ENCODE peak calls at places on chromosomes 13 and 19, in ten cellular contexts. One of them, this sample, is unnamed.

GRCh38 chr19:50167314-50167721 is 4.2 kb upstream of the IZUMO2 start:
- DNase-seq in HCT116: no peak
- DNase-seq in ovary: no peak
- DNase-seq in AG04450: no peak
- DNase-seq in AG09309: no peak
- DNase-seq in endodermal cell: no peak
- DNase-seq in GM12865: no peak
- DNase-seq in colonic mucosa: peak; percentile 64
- DNase-seq in nephron progenitor cell: peak; percentile 54
- DNase-seq in lung: no peak
- DNase-seq in this sample: peak; percentile 80

GRCh38 chr13:47433461-47434005 is 536.7 kb upstream of the HTR2A start:
- DNase-seq in nephron progenitor cell: no peak
- DNase-seq in HCT116: no peak
- DNase-seq in endodermal cell: no peak
- DNase-seq in GM12865: no peak
- DNase-seq in lung: no peak
- DNase-seq in ovary: no peak
- DNase-seq in AG04450: no peak
- DNase-seq in AG09309: no peak
- DNase-seq in colonic mucosa: no peak
- DNase-seq in this sample: no peak

GRCh38 chr19:45969676-45970075 is 4.0 kb downstream of the NOVA2 start:
- DNase-seq in lung: no peak
- DNase-seq in GM12865: no peak
- DNase-seq in HCT116: no peak
- DNase-seq in nephron progenitor cell: no peak
- DNase-seq in ovary: no peak
- DNase-seq in AG09309: no peak
- DNase-seq in colonic mucosa: no peak
- DNase-seq in endodermal cell: no peak
- DNase-seq in AG04450: no peak
- DNase-seq in this sample: no peak

GRCh38 chr13:32754179-32754578 is 167.9 kb downstream of the PDS5B start:
- DNase-seq in colonic mucosa: no peak
- DNase-seq in lung: no peak
- DNase-seq in ovary: no peak
- DNase-seq in GM12865: no peak
- DNase-seq in HCT116: no peak
- DNase-seq in endodermal cell: no peak
- DNase-seq in AG09309: no peak
- DNase-seq in nephron progenitor cell: no peak
- DNase-seq in AG04450: no peak
- DNase-seq in this sample: no peak

GRCh38 chr13:41470187-41470586 is 12.8 kb downstream of the RGCC start:
- DNase-seq in lung: no peak
- DNase-seq in endodermal cell: no peak
- DNase-seq in AG09309: no peak
- DNase-seq in ovary: no peak
- DNase-seq in nephron progenitor cell: no peak
- DNase-seq in AG04450: no peak
- DNase-seq in GM12865: no peak
- DNase-seq in colonic mucosa: no peak
- DNase-seq in HCT116: no peak
- DNase-seq in this sample: no peak

GRCh38 chr19:7832009-7832408 is 2.0 kb downstream of the EVI5L start:
- DNase-seq in colonic mucosa: no peak
- DNase-seq in HCT116: no peak
- DNase-seq in endodermal cell: no peak
- DNase-seq in nephron progenitor cell: no peak
- DNase-seq in GM12865: no peak
- DNase-seq in AG04450: no peak
- DNase-seq in ovary: no peak
- DNase-seq in AG09309: no peak
- DNase-seq in lung: no peak
- DNase-seq in this sample: no peak

GRCh38 chr19:46648070-46648960 is 12.3 kb upstream of the GNG8 start:
- DNase-seq in endodermal cell: no peak
- DNase-seq in AG04450: no peak
- DNase-seq in GM12865: no peak
- DNase-seq in nephron progenitor cell: no peak
- DNase-seq in lung: no peak
- DNase-seq in ovary: no peak
- DNase-seq in HCT116: no peak
- DNase-seq in colonic mucosa: no peak
- DNase-seq in AG09309: no peak
- DNase-seq in this sample: no peak

GRCh38 chr13:59744747-59745394 is 418.9 kb downstream of the DIAPH3 start:
- DNase-seq in GM12865: peak; percentile 7
- DNase-seq in ovary: no peak
- DNase-seq in AG09309: no peak
- DNase-seq in colonic mucosa: no peak
- DNase-seq in nephron progenitor cell: no peak
- DNase-seq in endodermal cell: no peak
- DNase-seq in lung: no peak
- DNase-seq in AG04450: no peak
- DNase-seq in HCT116: no peak
- DNase-seq in this sample: no peak

GRCh38 chr19:4301590-4302237 is 475 bp downstream of the TMIGD2 start:
- DNase-seq in HCT116: no peak
- DNase-seq in colonic mucosa: no peak
- DNase-seq in AG04450: no peak
- DNase-seq in ovary: no peak
- DNase-seq in GM12865: no peak
- DNase-seq in lung: no peak
- DNase-seq in endodermal cell: no peak
- DNase-seq in AG09309: no peak
- DNase-seq in nephron progenitor cell: no peak
- DNase-seq in this sample: no peak

GRCh38 chr19:14561832-14562351 is 10.0 kb downstream of the NDUFB7 start:
- DNase-seq in nephron progenitor cell: no peak
- DNase-seq in HCT116: no peak
- DNase-seq in colonic mucosa: no peak
- DNase-seq in ovary: no peak
- DNase-seq in endodermal cell: peak; percentile 60
- DNase-seq in AG09309: no peak
- DNase-seq in AG04450: no peak
- DNase-seq in GM12865: peak; percentile 61
- DNase-seq in lung: no peak
- DNase-seq in this sample: no peak

GRCh38 chr13:111939285-111940278 is 127.4 kb upstream of the SOX1 start:
- DNase-seq in nephron progenitor cell: no peak
- DNase-seq in ovary: no peak
- DNase-seq in AG09309: no peak
- DNase-seq in GM12865: no peak
- DNase-seq in AG04450: no peak
- DNase-seq in colonic mucosa: no peak
- DNase-seq in endodermal cell: peak; percentile 38
- DNase-seq in HCT116: no peak
- DNase-seq in lung: no peak
- DNase-seq in this sample: no peak

GRCh38 chr13:51240888-51241475 is 18.8 kb downstream of the FAM124A start:
- DNase-seq in lung: no peak
- DNase-seq in ovary: no peak
- DNase-seq in AG09309: no peak
- DNase-seq in endodermal cell: peak; percentile 38
- DNase-seq in GM12865: no peak
- DNase-seq in colonic mucosa: no peak
- DNase-seq in nephron progenitor cell: no peak
- DNase-seq in HCT116: no peak
- DNase-seq in AG04450: no peak
- DNase-seq in this sample: no peak

GRCh38 chr13:99526549-99526948 is 25.3 kb downstream of the TM9SF2 start:
- DNase-seq in GM12865: no peak
- DNase-seq in ovary: no peak
- DNase-seq in HCT116: no peak
- DNase-seq in nephron progenitor cell: no peak
- DNase-seq in AG04450: no peak
- DNase-seq in endodermal cell: no peak
- DNase-seq in colonic mucosa: no peak
- DNase-seq in lung: no peak
- DNase-seq in AG09309: no peak
- DNase-seq in this sample: no peak

GRCh38 chr19:40216777-40217026 is 1.5 kb downstream of the TTC9B start:
- DNase-seq in HCT116: no peak
- DNase-seq in lung: no peak
- DNase-seq in nephron progenitor cell: no peak
- DNase-seq in AG09309: no peak
- DNase-seq in colonic mucosa: no peak
- DNase-seq in GM12865: no peak
- DNase-seq in AG04450: no peak
- DNase-seq in ovary: no peak
- DNase-seq in endodermal cell: no peak
- DNase-seq in this sample: no peak

GRCh38 chr19:40214936-40215335 is 3.2 kb downstream of the TTC9B start:
- DNase-seq in GM12865: no peak
- DNase-seq in ovary: no peak
- DNase-seq in HCT116: no peak
- DNase-seq in AG04450: no peak
- DNase-seq in nephron progenitor cell: no peak
- DNase-seq in endodermal cell: no peak
- DNase-seq in lung: no peak
- DNase-seq in colonic mucosa: no peak
- DNase-seq in AG09309: no peak
- DNase-seq in this sample: no peak

GRCh38 chr19:40217921-40218890 is at the start of gene TTC9B:
- DNase-seq in AG09309: no peak
- DNase-seq in endodermal cell: peak; percentile 89
- DNase-seq in colonic mucosa: no peak
- DNase-seq in AG04450: no peak
- DNase-seq in lung: no peak
- DNase-seq in nephron progenitor cell: peak; percentile 80
- DNase-seq in GM12865: peak; percentile 23
- DNase-seq in ovary: no peak
- DNase-seq in HCT116: no peak
- DNase-seq in this sample: no peak

GRCh38 chr19:40216013-40216776 is 2.0 kb downstream of the TTC9B start:
- DNase-seq in ovary: no peak
- DNase-seq in nephron progenitor cell: no peak
- DNase-seq in endodermal cell: no peak
- DNase-seq in colonic mucosa: no peak
- DNase-seq in AG04450: no peak
- DNase-seq in HCT116: no peak
- DNase-seq in lung: no peak
- DNase-seq in GM12865: no peak
- DNase-seq in AG09309: no peak
- DNase-seq in this sample: no peak

GRCh38 chr19:40217027-40217810 is 965 bp downstream of the TTC9B start:
- DNase-seq in AG09309: no peak
- DNase-seq in AG04450: no peak
- DNase-seq in nephron progenitor cell: peak; percentile 37
- DNase-seq in colonic mucosa: peak; percentile 74
- DNase-seq in ovary: no peak
- DNase-seq in lung: peak; percentile 38
- DNase-seq in GM12865: peak; percentile 21
- DNase-seq in HCT116: peak; percentile 69
- DNase-seq in endodermal cell: peak; percentile 92
- DNase-seq in this sample: peak; percentile 72
- TF ChIP-seq CTCF in AG09309: peak; percentile 37
- TF ChIP-seq CTCF in AG04450: peak; percentile 13
- TF ChIP-seq CTCF in nephron progenitor cell: peak; percentile 30
- TF ChIP-seq CTCF in colonic mucosa: peak; percentile 35
- TF ChIP-seq CTCF in ovary: no peak
- TF ChIP-seq CTCF in lung: no peak
- TF ChIP-seq CTCF in GM12865: peak; percentile 22
- TF ChIP-seq CTCF in HCT116: peak; percentile 99
- TF ChIP-seq CTCF in endodermal cell: peak; percentile 81
- TF ChIP-seq CTCF in this sample: peak; percentile 9

DNA sequence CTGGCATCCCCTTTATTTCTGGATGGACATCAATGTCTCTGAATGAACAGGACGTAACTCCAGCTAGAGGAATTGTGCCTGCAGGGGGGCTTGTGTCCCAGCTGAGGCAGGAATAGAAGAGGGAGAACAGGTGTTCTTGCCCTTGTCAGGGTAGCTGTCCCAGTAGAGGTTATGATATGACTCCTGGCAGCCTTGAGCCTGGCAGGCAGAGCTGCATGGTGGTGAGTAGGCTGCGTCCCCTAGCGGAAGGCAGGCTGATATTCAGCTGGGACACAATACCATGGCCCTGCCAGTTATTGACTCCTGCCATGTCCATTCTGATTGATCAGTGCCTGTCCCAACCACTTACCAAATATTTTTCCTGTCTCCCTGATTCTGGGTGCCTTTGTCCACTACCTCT is 197.2 kb downstream of the RAP2A start:
- DNase-seq in colonic mucosa: no peak
- DNase-seq in GM12865: peak; percentile 45
- DNase-seq in endodermal cell: peak; percentile 73
- DNase-seq in AG09309: no peak
- DNase-seq in ovary: no peak
- DNase-seq in lung: no peak
- DNase-seq in AG04450: no peak
- DNase-seq in nephron progenitor cell: no peak
- DNase-seq in HCT116: no peak
- DNase-seq in this sample: no peak
- TF ChIP-seq CTCF in colonic mucosa: no peak
- TF ChIP-seq CTCF in GM12865: peak; percentile 47
- TF ChIP-seq CTCF in endodermal cell: peak; percentile 65
- TF ChIP-seq CTCF in AG09309: peak; percentile 22
- TF ChIP-seq CTCF in ovary: no peak
- TF ChIP-seq CTCF in lung: no peak
- TF ChIP-seq CTCF in AG04450: no peak
- TF ChIP-seq CTCF in nephron progenitor cell: no peak
- TF ChIP-seq CTCF in HCT116: no peak
- TF ChIP-seq CTCF in this sample: no peak

GRCh38 chr19:17754634-17755532 is 3.6 kb downstream of the FCHO1 start:
- DNase-seq in AG09309: no peak
- DNase-seq in lung: no peak
- DNase-seq in GM12865: peak; percentile 90
- DNase-seq in colonic mucosa: no peak
- DNase-seq in HCT116: no peak
- DNase-seq in endodermal cell: no peak
- DNase-seq in nephron progenitor cell: no peak
- DNase-seq in AG04450: no peak
- DNase-seq in ovary: no peak
- DNase-seq in this sample: no peak
- TF ChIP-seq CTCF in AG09309: no peak
- TF ChIP-seq CTCF in lung: no peak
- TF ChIP-seq CTCF in GM12865: peak; percentile 41
- TF ChIP-seq CTCF in colonic mucosa: no peak
- TF ChIP-seq CTCF in HCT116: no peak
- TF ChIP-seq CTCF in endodermal cell: no peak
- TF ChIP-seq CTCF in nephron progenitor cell: no peak
- TF ChIP-seq CTCF in AG04450: no peak
- TF ChIP-seq CTCF in ovary: no peak
- TF ChIP-seq CTCF in this sample: no peak

GRCh38 chr19:42629191-42629590 is 34.5 kb upstream of the CEACAM8 start:
- DNase-seq in HCT116: no peak
- DNase-seq in nephron progenitor cell: no peak
- DNase-seq in AG09309: no peak
- DNase-seq in colonic mucosa: no peak
- DNase-seq in endodermal cell: no peak
- DNase-seq in lung: no peak
- DNase-seq in GM12865: no peak
- DNase-seq in ovary: no peak
- DNase-seq in AG04450: no peak
- DNase-seq in this sample: no peak

GRCh38 chr19:42635233-42635539 is 40.5 kb upstream of the CEACAM8 start:
- DNase-seq in colonic mucosa: no peak
- DNase-seq in HCT116: no peak
- DNase-seq in endodermal cell: no peak
- DNase-seq in AG09309: no peak
- DNase-seq in ovary: no peak
- DNase-seq in nephron progenitor cell: no peak
- DNase-seq in lung: no peak
- DNase-seq in AG04450: no peak
- DNase-seq in GM12865: no peak
- DNase-seq in this sample: no peak

GRCh38 chr19:42634409-42635232 is 39.9 kb upstream of the CEACAM8 start:
- DNase-seq in ovary: no peak
- DNase-seq in HCT116: peak; percentile 29
- DNase-seq in AG09309: no peak
- DNase-seq in colonic mucosa: no peak
- DNase-seq in lung: no peak
- DNase-seq in AG04450: no peak
- DNase-seq in nephron progenitor cell: no peak
- DNase-seq in endodermal cell: peak; percentile 64
- DNase-seq in GM12865: peak; percentile 58
- DNase-seq in this sample: no peak
- TF ChIP-seq CTCF in ovary: no peak
- TF ChIP-seq CTCF in HCT116: peak; percentile 56
- TF ChIP-seq CTCF in AG09309: peak; percentile 86
- TF ChIP-seq CTCF in colonic mucosa: peak; percentile 53
- TF ChIP-seq CTCF in lung: no peak
- TF ChIP-seq CTCF in AG04450: peak; percentile 75
- TF ChIP-seq CTCF in nephron progenitor cell: no peak
- TF ChIP-seq CTCF in endodermal cell: peak; percentile 56
- TF ChIP-seq CTCF in GM12865: peak; percentile 83
- TF ChIP-seq CTCF in this sample: peak; percentile 12